ENCODE peak calls at places on chromosomes 13 and 19, in four cellular contexts. Z, B, J and W are unnamed samples.
A peak's percentile ranks its signal among the peaks of the same experiment; 100 is the strongest.

GRCh38 chr19:7619671-7620441 is 9.5 kb downstream of the XAB2 start:
- DNase-seq in Z (no peak), B (no peak), J (no peak), W (no peak)

GRCh38 chr19:12564016-12564664 is 12.9 kb upstream of the ZNF564 start:
- DNase-seq in Z (peak; percentile 62), B (peak; percentile 88), J (peak; percentile 84), W (peak; percentile 85)

GRCh38 chr13:33182729-33183128 is 102.8 kb downstream of the STARD13 start:
- DNase-seq in Z (no peak), B (no peak), J (no peak), W (no peak)

GRCh38 chr19:56091066-56091490 is 30.0 kb downstream of the ZNF787 start:
- DNase-seq in Z (no peak), B (peak; percentile 61), J (no peak), W (no peak)

GRCh38 chr13:43445651-43446050 is 341.1 kb downstream of the ENOX1 start:
- DNase-seq in Z (no peak), B (no peak), J (no peak), W (no peak)

GRCh38 chr13:106029901-106030300 is 505.6 kb downstream of the EFNB2 start:
- DNase-seq in Z (no peak), B (no peak), J (no peak), W (no peak)

GRCh38 chr19:18156841-18157464 is 4.0 kb downstream of the PIK3R2 start:
- DNase-seq in Z (no peak), B (peak; percentile 83), J (peak; percentile 89), W (peak; percentile 85)

GRCh38 chr13:99892189-99892588 is 79.4 kb downstream of the ZIC5 start:
- DNase-seq in Z (no peak), B (no peak), J (no peak), W (no peak)

GRCh38 chr13:38763446-38764381 is 76.8 kb downstream of the FREM2 start:
- DNase-seq in Z (no peak), B (peak; percentile 33), J (no peak), W (peak; percentile 22)

GRCh38 chr19:44745386-44745831 is 3.1 kb upstream of the BCL3 start:
- DNase-seq in Z (no peak), B (peak; percentile 80), J (peak; percentile 46), W (no peak)

GRCh38 chr13:94700536-94700935 is 11.8 kb downstream of the SOX21 start:
- DNase-seq in Z (no peak), B (no peak), J (no peak), W (no peak)

GRCh38 chr19:5131866-5132561 is 163.1 kb downstream of the KDM4B start:
- DNase-seq in Z (no peak), B (no peak), J (no peak), W (no peak)

GRCh38 chr19:10191347-10191746 is 3.4 kb downstream of the DNMT1 start:
- DNase-seq in Z (no peak), B (peak; percentile 95), J (no peak), W (peak; percentile 97)

GRCh38 chr13:64819081-64819480 is 2411.1 kb downstream of the PCDH9 start:
- DNase-seq in Z (no peak), B (peak; percentile 5), J (no peak), W (peak; percentile 20)

GRCh38 chr19:40217921-40218890 is at the start of gene TTC9B:
- DNase-seq in Z (no peak), B (no peak), J (peak; percentile 91), W (no peak)

GRCh38 chr19:21595185-21595584 is 89.8 kb downstream of the ZNF429 start:
- DNase-seq in Z (no peak), B (no peak), J (no peak), W (no peak)

GRCh38 chr13:80082396-80083096 is 258.4 kb downstream of the SPRY2 start:
- DNase-seq in Z (no peak), B (peak; percentile 74), J (no peak), W (peak; percentile 16)

GRCh38 chr13:31965361-31966066 is 66.1 kb upstream of the FRY start:
- DNase-seq in Z (no peak), B (peak; percentile 84), J (no peak), W (peak; percentile 54)

GRCh38 chr19:6076675-6077463 is 33.4 kb downstream of the RFX2 start:
- DNase-seq in Z (no peak), B (peak; percentile 91), J (no peak), W (no peak)

GRCh38 chr13:109816112-109816978 is 30.0 kb upstream of the IRS2 start:
- DNase-seq in Z (peak; percentile 13), B (no peak), J (no peak), W (no peak)

GRCh38 chr19:30450101-30450500 is 77.9 kb downstream of the ZNF536 start:
- DNase-seq in Z (no peak), B (no peak), J (no peak), W (no peak)

GRCh38 chr19:35612559-35613321 is at the start of gene HAUS5:
- DNase-seq in Z (peak; percentile 69), B (peak; percentile 87), J (peak; percentile 97), W (peak; percentile 94)

GRCh38 chr13:95154441-95154886 is 146.8 kb downstream of the ABCC4 start:
- DNase-seq in Z (peak; percentile 30), B (no peak), J (no peak), W (no peak)

GRCh38 chr19:53874384-53874995 is 6.8 kb downstream of the MYADM start:
- DNase-seq in Z (no peak), B (no peak), J (no peak), W (no peak)

GRCh38 chr19:53365899-53366493 is 491 bp downstream of the ZNF525 start:
- DNase-seq in Z (no peak), B (no peak), J (no peak), W (no peak)

GRCh38 chr13:110421696-110422395 is 114.8 kb downstream of the COL4A2 start:
- DNase-seq in Z (no peak), B (peak; percentile 90), J (no peak), W (no peak)

GRCh38 chr13:110228936-110229904 is 77.7 kb downstream of the COL4A1 start:
- DNase-seq in Z (no peak), B (no peak), J (no peak), W (no peak)

GRCh38 chr13:47044842-47045241 is 148.0 kb upstream of the HTR2A start:
- DNase-seq in Z (no peak), B (no peak), J (no peak), W (no peak)

GRCh38 chr13:57878291-57878690 is 246.7 kb downstream of the PCDH17 start:
- DNase-seq in Z (no peak), B (no peak), J (no peak), W (peak; percentile 6)

GRCh38 chr13:48731957-48732569 is 78.3 kb downstream of the CYSLTR2 start:
- DNase-seq in Z (no peak), B (no peak), J (peak; percentile 49), W (peak; percentile 59)

GRCh38 chr13:44300895-44301638 is 72.6 kb upstream of the SERP2 start:
- DNase-seq in Z (no peak), B (peak; percentile 87), J (no peak), W (peak; percentile 74)

GRCh38 chr19:2415973-2416319 is 11.4 kb downstream of the TIMM13 start:
- DNase-seq in Z (no peak), B (no peak), J (no peak), W (no peak)

GRCh38 chr19:2413159-2413558 is 14.2 kb downstream of the TIMM13 start:
- DNase-seq in Z (no peak), B (no peak), J (no peak), W (no peak)

GRCh38 chr19:2413629-2414028 is 13.8 kb downstream of the TIMM13 start:
- DNase-seq in Z (no peak), B (no peak), J (peak; percentile 6), W (no peak)

GRCh38 chr19:2416321-2417097 is 10.9 kb downstream of the TIMM13 start:
- DNase-seq in Z (no peak), B (no peak), J (no peak), W (no peak)

GRCh38 chr19:2415281-2415972 is 12.0 kb downstream of the TIMM13 start:
- DNase-seq in Z (no peak), B (no peak), J (no peak), W (no peak)
- H3K9me1 ChIP-seq in Z (no peaks in the 10 kb centered on the region), B (no peaks in the 10 kb centered on the region), J (no peaks in the 10 kb centered on the region), W (no peaks in the 10 kb centered on the region)

GRCh38 chr13:89282241-89282640 is 1611.1 kb downstream of the SLITRK5 start:
- DNase-seq in Z (no peak), B (no peak), J (no peak), W (no peak)
- H3K9me1 ChIP-seq in Z (no peaks in the 10 kb centered on the region), B (no peaks in the 10 kb centered on the region), J (no peaks in the 10 kb centered on the region), W (no peaks in the 10 kb centered on the region)

GRCh38 chr13:51848674-51849073 is 3.7 kb upstream of the TMEM272 start:
- DNase-seq in Z (no peak), B (peak; percentile 67), J (no peak), W (peak; percentile 44)
- H3K9me1 ChIP-seq in Z (no peaks in the 10 kb centered on the region), B (peaks cover 4% of the 10 kb centered on the region), J (no peaks in the 10 kb centered on the region), W (no peaks in the 10 kb centered on the region)

GRCh38 chr13:69101841-69102240 is 1005.8 kb upstream of the ATXN8OS start:
- DNase-seq in Z (no peak), B (no peak), J (no peak), W (no peak)

GRCh38 chr13:69109891-69110525 is 997.6 kb upstream of the ATXN8OS start:
- DNase-seq in Z (no peak), B (no peak), J (no peak), W (no peak)

GRCh38 chr13:69108486-69108885 is 999.1 kb upstream of the ATXN8OS start:
- DNase-seq in Z (no peak), B (no peak), J (no peak), W (no peak)

GRCh38 chr13:69107436-69107835 is 1000.2 kb upstream of the ATXN8OS start:
- DNase-seq in Z (no peak), B (no peak), J (no peak), W (no peak)
- H3K9me1 ChIP-seq in Z (no peaks in the 10 kb centered on the region), B (no peaks in the 10 kb centered on the region), J (no peaks in the 10 kb centered on the region), W (no peaks in the 10 kb centered on the region)

GRCh38 chr19:47104678-47105077 is 8.9 kb downstream of the ZC3H4 start:
- DNase-seq in Z (no peak), B (no peak), J (peak; percentile 1), W (no peak)

GRCh38 chr19:47106819-47107200 is 6.8 kb downstream of the ZC3H4 start:
- DNase-seq in Z (no peak), B (peak; percentile 66), J (peak; percentile 17), W (no peak)

GRCh38 chr19:47107953-47108746 is 5.4 kb downstream of the ZC3H4 start:
- DNase-seq in Z (no peak), B (peak; percentile 29), J (peak; percentile 15), W (peak; percentile 18)

GRCh38 chr19:47107201-47107952 is 6.2 kb downstream of the ZC3H4 start:
- DNase-seq in Z (no peak), B (peak; percentile 45), J (no peak), W (peak; percentile 57)

GRCh38 chr19:47105874-47106273 is 7.7 kb downstream of the ZC3H4 start:
- DNase-seq in Z (no peak), B (no peak), J (peak; percentile 2), W (no peak)
- H3K9me1 ChIP-seq in Z (no peaks in the 10 kb centered on the region), B (peaks cover 22% of the 10 kb centered on the region), J (peaks cover 3% of the 10 kb centered on the region), W (no peaks in the 10 kb centered on the region)

GRCh38 chr19:51337141-51337860 is 4.6 kb downstream of the VSIG10L start:
- DNase-seq in Z (no peak), B (no peak), J (no peak), W (no peak)
- H3K9me1 ChIP-seq in Z (no peaks in the 10 kb centered on the region), B (peaks cover 4% of the 10 kb centered on the region), J (no peaks in the 10 kb centered on the region), W (no peaks in the 10 kb centered on the region)

GRCh38 chr13:66264976-66265375 is 965.2 kb downstream of the PCDH9 start:
- DNase-seq in Z (no peak), B (peak; percentile 1), J (no peak), W (no peak)
- H3K9me1 ChIP-seq in Z (no peaks in the 10 kb centered on the region), B (peaks cover 4% of the 10 kb centered on the region), J (no peaks in the 10 kb centered on the region), W (no peaks in the 10 kb centered on the region)